ENCODE peak calls at places on chromosomes 6 and 20, in eight cellular contexts. A is H9; H is choroid plexus epithelial cell; O is CD8-positive, alpha-beta T cell; P is adrenal gland; D is astrocyte of the spinal cord; F is hepatocyte; E is endothelial cell of umbilical vein. G is an unnamed sample.

GRCh38 chr20:54570561-54570960 is 95.2 kb downstream of the DOK5 start:
- DNase-seq in A (no peak), H (no peak), O (no peak), P (no peak), D (no peak), F (no peak), E (no peak), G (no peak)

GRCh38 chr6:5681480-5681879 is 325.2 kb downstream of the NRN1 start:
- DNase-seq in A (no peak), H (no peak), O (no peak), P (no peak), D (no peak), F (no peak), E (no peak), G (no peak)

GRCh38 chr20:46954490-46955038 is 59.9 kb downstream of the EYA2 start:
- DNase-seq in A (no peak), H (peak), O (no peak), P (no peak), D (peak), F (peak), E (no peak), G (no peak)

GRCh38 chr20:9971746-9972145 is 63.0 kb upstream of the ANKEF1 start:
- DNase-seq in A (no peak), H (no peak), O (no peak), P (no peak), D (no peak), F (no peak), E (no peak), G (no peak)

GRCh38 chr6:16582437-16583150 is 178.7 kb downstream of the ATXN1 start:
- DNase-seq in A (no peak), H (no peak), O (no peak), P (no peak), D (no peak), F (no peak), E (no peak), G (no peak)

GRCh38 chr6:10567256-10568041 is 46.3 kb downstream of the GCNT2 start:
- DNase-seq in A (no peak), H (no peak), O (no peak), P (no peak), D (no peak), F (no peak), E (no peak), G (no peak)

GRCh38 chr6:100176951-100177710 is 183.1 kb upstream of the MCHR2 start:
- DNase-seq in A (no peak), H (no peak), O (no peak), P (no peak), D (no peak), F (no peak), E (no peak), G (no peak)

GRCh38 chr6:70375882-70376281 is 37.4 kb upstream of the FAM135A start:
- DNase-seq in A (peak), H (peak), O (no peak), P (no peak), D (no peak), F (no peak), E (no peak), G (no peak)

GRCh38 chr20:45779011-45779915 is 12.4 kb downstream of the WFDC3 start:
- DNase-seq in A (no peak), H (peak), O (no peak), P (peak), D (peak), F (peak), E (peak), G (no peak)

GRCh38 chr20:21180248-21180647 is 54.4 kb downstream of the KIZ start:
- DNase-seq in A (no peak), H (no peak), O (no peak), P (no peak), D (no peak), F (no peak), E (no peak), G (no peak)

GRCh38 chr6:28634758-28635546 is 109.3 kb downstream of the GPX5 start:
- DNase-seq in A (peak), H (peak), O (no peak), P (no peak), D (no peak), F (peak), E (no peak), G (no peak)

GRCh38 chr20:34014878-34015277 is 21.2 kb downstream of the RALY start:
- DNase-seq in A (no peak), H (no peak), O (no peak), P (no peak), D (no peak), F (no peak), E (no peak), G (no peak)

GRCh38 chr20:63628246-63628975 is 1.5 kb upstream of the GMEB2 start:
- DNase-seq in A (no peak), H (peak), O (peak), P (peak), D (peak), F (no peak), E (peak), G (no peak)

GRCh38 chr6:15755555-15755954 is 92.7 kb upstream of the DTNBP1 start:
- DNase-seq in A (no peak), H (peak), O (no peak), P (peak), D (no peak), F (no peak), E (no peak), G (no peak)

GRCh38 chr6:110255356-110255755 is 75.1 kb downstream of the CDC40 start:
- DNase-seq in A (peak), H (peak), O (no peak), P (peak), D (peak), F (peak), E (peak), G (no peak)

GRCh38 chr20:37841991-37842390 is 60.9 kb upstream of the VSTM2L start:
- DNase-seq in A (no peak), H (no peak), O (no peak), P (no peak), D (no peak), F (no peak), E (no peak), G (no peak)

GRCh38 chr20:45857114-45857835 is at the start of the genes ACOT8 and ZSWIM3:
- DNase-seq in A (peak), H (peak), O (peak), P (peak), D (peak), F (peak), E (peak), G (peak)

GRCh38 chr6:32885698-32886286 is 31.8 kb downstream of the PSMB9 start:
- DNase-seq in A (no peak), H (peak), O (no peak), P (no peak), D (peak), F (peak), E (peak), G (no peak)

GRCh38 chr6:30071081-30071818 is 4.3 kb downstream of the PPP1R11 start:
- DNase-seq in A (peak), H (peak), O (no peak), P (peak), D (peak), F (peak), E (peak), G (no peak)
- TF ChIP-seq CTCF in A (peak), H (peak), O (no peak), P (no peak), D (peak), F (no peak), E (peak), G (no peak)

DNA sequence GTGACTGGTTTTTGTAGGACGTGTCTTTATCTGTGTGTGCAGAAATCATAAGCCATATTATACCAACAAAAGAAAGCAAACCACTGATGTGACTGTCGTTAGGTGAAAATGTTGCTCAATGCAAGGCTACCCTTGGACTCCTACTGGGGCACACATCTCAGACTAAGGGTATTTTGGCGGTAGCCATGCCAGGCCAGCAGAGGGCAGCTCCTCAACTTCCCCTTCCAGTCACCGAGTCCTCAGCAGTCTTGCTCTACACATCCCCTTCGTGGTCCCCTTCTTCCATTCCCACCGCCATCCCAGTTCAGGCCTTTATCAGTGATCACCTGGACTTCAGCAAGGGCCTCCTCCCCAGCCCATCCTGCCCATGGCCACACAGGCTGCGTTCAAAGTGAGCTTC is 113.7 kb upstream of the GGTLC1 start:
- DNase-seq in A (peak), H (peak), O (peak), P (peak), D (no peak), F (no peak), E (no peak), G (no peak)
- TF ChIP-seq CTCF in A (peak), H (peak), O (no peak), P (no peak), D (peak), F (peak), E (peak), G (peak)

GRCh38 chr6:12275084-12275483 is 15.1 kb upstream of the EDN1 start:
- DNase-seq in A (no peak), H (peak), O (no peak), P (no peak), D (no peak), F (no peak), E (no peak), G (no peak)
- TF ChIP-seq CTCF in A (no peak), H (no peak), O (no peak), P (no peak), D (no peak), F (no peak), E (no peak), G (no peak)

DNA sequence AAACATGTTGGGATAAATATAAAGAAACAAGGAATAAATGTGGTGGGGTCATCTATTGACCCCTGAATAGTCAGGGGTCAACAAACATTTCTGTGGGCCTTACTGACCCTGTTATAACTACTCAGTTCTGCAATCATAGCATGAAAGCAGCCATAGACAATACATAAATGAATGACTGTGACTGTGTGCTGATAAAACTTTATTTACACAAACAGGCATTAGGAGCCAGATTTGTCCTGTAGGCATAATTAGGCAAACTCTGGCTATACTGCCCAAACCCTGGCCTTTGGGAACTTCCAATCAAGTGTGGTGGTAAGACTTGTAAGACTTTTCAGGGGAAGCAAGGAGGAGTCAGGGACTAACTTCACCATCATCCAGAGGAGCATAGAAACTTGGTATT is 222.7 kb downstream of the KHDC1L start:
- DNase-seq in A (no peak), H (no peak), O (no peak), P (no peak), D (no peak), F (no peak), E (no peak), G (no peak)
- TF ChIP-seq CTCF in A (no peak), H (no peak), O (no peak), P (no peak), D (no peak), F (no peak), E (no peak), G (no peak)

G was measured in type B pancreatic cell.